ENCODE peak calls at places on chromosomes 16 and 17, in eight cellular contexts. One of them, this sample, is unnamed.

GRCh38 chr17:69869667-69870066 is 205.4 kb upstream of the KCNJ16 start:
- DNase-seq in GM13976: peak
- DNase-seq in fibroblast of pulmonary artery: no peak
- DNase-seq in BE2C: no peak
- DNase-seq in activated CD8-positive, alpha-beta T cell treated with anti-CD3 and anti-CD28 coated beads for 36 hours: no peak
- DNase-seq in thoracic aorta: no peak
- DNase-seq in GM13977: peak
- DNase-seq in psoas muscle: no peak
- DNase-seq in this sample: peak

GRCh38 chr16:3112058-3112880 is at the start of gene ZNF205:
- DNase-seq in GM13976: no peak
- DNase-seq in fibroblast of pulmonary artery: peak
- DNase-seq in BE2C: peak
- DNase-seq in activated CD8-positive, alpha-beta T cell treated with anti-CD3 and anti-CD28 coated beads for 36 hours: no peak
- DNase-seq in thoracic aorta: no peak
- DNase-seq in GM13977: no peak
- DNase-seq in psoas muscle: peak
- DNase-seq in this sample: no peak

GRCh38 chr17:80658821-80659220 is 114.2 kb downstream of the RPTOR start:
- DNase-seq in GM13976: no peak
- DNase-seq in fibroblast of pulmonary artery: no peak
- DNase-seq in BE2C: no peak
- DNase-seq in activated CD8-positive, alpha-beta T cell treated with anti-CD3 and anti-CD28 coated beads for 36 hours: no peak
- DNase-seq in thoracic aorta: no peak
- DNase-seq in GM13977: no peak
- DNase-seq in psoas muscle: no peak
- DNase-seq in this sample: no peak

GRCh38 chr16:86222541-86222940 is 287.8 kb upstream of the FOXF1 start:
- DNase-seq in GM13976: no peak
- DNase-seq in fibroblast of pulmonary artery: peak
- DNase-seq in BE2C: no peak
- DNase-seq in activated CD8-positive, alpha-beta T cell treated with anti-CD3 and anti-CD28 coated beads for 36 hours: no peak
- DNase-seq in thoracic aorta: no peak
- DNase-seq in GM13977: no peak
- DNase-seq in psoas muscle: no peak
- DNase-seq in this sample: no peak

GRCh38 chr17:46950997-46951621 is 27.9 kb downstream of the RPRML start:
- DNase-seq in GM13976: no peak
- DNase-seq in fibroblast of pulmonary artery: no peak
- DNase-seq in BE2C: peak
- DNase-seq in activated CD8-positive, alpha-beta T cell treated with anti-CD3 and anti-CD28 coated beads for 36 hours: no peak
- DNase-seq in thoracic aorta: no peak
- DNase-seq in GM13977: no peak
- DNase-seq in psoas muscle: no peak
- DNase-seq in this sample: no peak

GRCh38 chr16:81558444-81559175 is 114.0 kb downstream of the CMIP start:
- DNase-seq in GM13976: no peak
- DNase-seq in fibroblast of pulmonary artery: no peak
- DNase-seq in BE2C: no peak
- DNase-seq in activated CD8-positive, alpha-beta T cell treated with anti-CD3 and anti-CD28 coated beads for 36 hours: no peak
- DNase-seq in thoracic aorta: no peak
- DNase-seq in GM13977: no peak
- DNase-seq in psoas muscle: no peak
- DNase-seq in this sample: no peak

GRCh38 chr16:15653227-15653626 is 3.2 kb downstream of the NDE1 start:
- DNase-seq in GM13976: no peak
- DNase-seq in fibroblast of pulmonary artery: peak
- DNase-seq in BE2C: no peak
- DNase-seq in activated CD8-positive, alpha-beta T cell treated with anti-CD3 and anti-CD28 coated beads for 36 hours: no peak
- DNase-seq in thoracic aorta: no peak
- DNase-seq in GM13977: no peak
- DNase-seq in psoas muscle: no peak
- DNase-seq in this sample: no peak

GRCh38 chr16:51228097-51228659 is 77.1 kb upstream of the SALL1 start:
- DNase-seq in GM13976: no peak
- DNase-seq in fibroblast of pulmonary artery: no peak
- DNase-seq in BE2C: no peak
- DNase-seq in activated CD8-positive, alpha-beta T cell treated with anti-CD3 and anti-CD28 coated beads for 36 hours: no peak
- DNase-seq in thoracic aorta: no peak
- DNase-seq in GM13977: no peak
- DNase-seq in psoas muscle: no peak
- DNase-seq in this sample: no peak

GRCh38 chr17:40903129-40903847 is 18.2 kb upstream of the KRT20 start:
- DNase-seq in GM13976: peak
- DNase-seq in fibroblast of pulmonary artery: peak
- DNase-seq in BE2C: no peak
- DNase-seq in activated CD8-positive, alpha-beta T cell treated with anti-CD3 and anti-CD28 coated beads for 36 hours: peak
- DNase-seq in thoracic aorta: no peak
- DNase-seq in GM13977: peak
- DNase-seq in psoas muscle: no peak
- DNase-seq in this sample: peak

GRCh38 chr17:57665128-57665527 is 80.0 kb downstream of the CCDC182 start:
- DNase-seq in GM13976: no peak
- DNase-seq in fibroblast of pulmonary artery: no peak
- DNase-seq in BE2C: peak
- DNase-seq in activated CD8-positive, alpha-beta T cell treated with anti-CD3 and anti-CD28 coated beads for 36 hours: no peak
- DNase-seq in thoracic aorta: no peak
- DNase-seq in GM13977: no peak
- DNase-seq in psoas muscle: no peak
- DNase-seq in this sample: no peak

GRCh38 chr17:27991594-27991993 is 50.9 kb upstream of the NLK start:
- DNase-seq in GM13976: no peak
- DNase-seq in fibroblast of pulmonary artery: no peak
- DNase-seq in BE2C: no peak
- DNase-seq in activated CD8-positive, alpha-beta T cell treated with anti-CD3 and anti-CD28 coated beads for 36 hours: no peak
- DNase-seq in thoracic aorta: no peak
- DNase-seq in GM13977: no peak
- DNase-seq in psoas muscle: no peak
- DNase-seq in this sample: no peak

GRCh38 chr17:80270836-80271235 is 10.2 kb downstream of the RNF213 start:
- DNase-seq in GM13976: no peak
- DNase-seq in fibroblast of pulmonary artery: peak
- DNase-seq in BE2C: peak
- DNase-seq in activated CD8-positive, alpha-beta T cell treated with anti-CD3 and anti-CD28 coated beads for 36 hours: peak
- DNase-seq in thoracic aorta: no peak
- DNase-seq in GM13977: peak
- DNase-seq in psoas muscle: no peak
- DNase-seq in this sample: no peak

GRCh38 chr16:67748791-67749282 is 29.7 kb upstream of the GFOD2 start:
- DNase-seq in GM13976: no peak
- DNase-seq in fibroblast of pulmonary artery: no peak
- DNase-seq in BE2C: no peak
- DNase-seq in activated CD8-positive, alpha-beta T cell treated with anti-CD3 and anti-CD28 coated beads for 36 hours: no peak
- DNase-seq in thoracic aorta: no peak
- DNase-seq in GM13977: no peak
- DNase-seq in psoas muscle: no peak
- DNase-seq in this sample: no peak

GRCh38 chr16:730666-731509 is 4.0 kb downstream of the HAGHL start:
- DNase-seq in GM13976: no peak
- DNase-seq in fibroblast of pulmonary artery: no peak
- DNase-seq in BE2C: no peak
- DNase-seq in activated CD8-positive, alpha-beta T cell treated with anti-CD3 and anti-CD28 coated beads for 36 hours: peak
- DNase-seq in thoracic aorta: no peak
- DNase-seq in GM13977: no peak
- DNase-seq in psoas muscle: no peak
- DNase-seq in this sample: no peak

GRCh38 chr17:4945176-4945943 is 3.0 kb downstream of the PFN1 start:
- DNase-seq in GM13976: peak
- DNase-seq in fibroblast of pulmonary artery: peak
- DNase-seq in BE2C: peak
- DNase-seq in activated CD8-positive, alpha-beta T cell treated with anti-CD3 and anti-CD28 coated beads for 36 hours: peak
- DNase-seq in thoracic aorta: no peak
- DNase-seq in GM13977: peak
- DNase-seq in psoas muscle: peak
- DNase-seq in this sample: peak

GRCh38 chr16:29876578-29877249 is 13.7 kb upstream of the CDIPT start:
- DNase-seq in GM13976: peak
- DNase-seq in fibroblast of pulmonary artery: no peak
- DNase-seq in BE2C: no peak
- DNase-seq in activated CD8-positive, alpha-beta T cell treated with anti-CD3 and anti-CD28 coated beads for 36 hours: peak
- DNase-seq in thoracic aorta: no peak
- DNase-seq in GM13977: no peak
- DNase-seq in psoas muscle: no peak
- DNase-seq in this sample: peak

GRCh38 chr16:80144191-80144590 is 396.6 kb upstream of the DYNLRB2 start:
- DNase-seq in GM13976: peak
- DNase-seq in fibroblast of pulmonary artery: no peak
- DNase-seq in BE2C: no peak
- DNase-seq in activated CD8-positive, alpha-beta T cell treated with anti-CD3 and anti-CD28 coated beads for 36 hours: no peak
- DNase-seq in thoracic aorta: no peak
- DNase-seq in GM13977: peak
- DNase-seq in psoas muscle: no peak
- DNase-seq in this sample: peak

GRCh38 chr16:89395150-89396142 is 94.9 kb downstream of the ANKRD11 start:
- DNase-seq in GM13976: no peak
- DNase-seq in fibroblast of pulmonary artery: peak
- DNase-seq in BE2C: peak
- DNase-seq in activated CD8-positive, alpha-beta T cell treated with anti-CD3 and anti-CD28 coated beads for 36 hours: no peak
- DNase-seq in thoracic aorta: peak
- DNase-seq in GM13977: no peak
- DNase-seq in psoas muscle: peak
- DNase-seq in this sample: no peak

GRCh38 chr16:29664133-29664912 is 1.3 kb downstream of the SPN start:
- DNase-seq in GM13976: peak
- DNase-seq in fibroblast of pulmonary artery: no peak
- DNase-seq in BE2C: no peak
- DNase-seq in activated CD8-positive, alpha-beta T cell treated with anti-CD3 and anti-CD28 coated beads for 36 hours: peak
- DNase-seq in thoracic aorta: no peak
- DNase-seq in GM13977: peak
- DNase-seq in psoas muscle: no peak
- DNase-seq in this sample: peak

GRCh38 chr17:19780846-19781245 is 32.7 kb upstream of the ALDH3A1 start:
- DNase-seq in GM13976: no peak
- DNase-seq in fibroblast of pulmonary artery: no peak
- DNase-seq in BE2C: no peak
- DNase-seq in activated CD8-positive, alpha-beta T cell treated with anti-CD3 and anti-CD28 coated beads for 36 hours: no peak
- DNase-seq in thoracic aorta: no peak
- DNase-seq in GM13977: no peak
- DNase-seq in psoas muscle: no peak
- DNase-seq in this sample: no peak

GRCh38 chr17:20085283-20085875 is 76.2 kb downstream of the SPECC1 start:
- DNase-seq in GM13976: no peak
- DNase-seq in fibroblast of pulmonary artery: no peak
- DNase-seq in BE2C: no peak
- DNase-seq in activated CD8-positive, alpha-beta T cell treated with anti-CD3 and anti-CD28 coated beads for 36 hours: no peak
- DNase-seq in thoracic aorta: no peak
- DNase-seq in GM13977: no peak
- DNase-seq in psoas muscle: no peak
- DNase-seq in this sample: no peak

GRCh38 chr17:39164675-39165143 is 1.3 kb downstream of the ARL5C start:
- DNase-seq in GM13976: peak
- DNase-seq in fibroblast of pulmonary artery: peak
- DNase-seq in BE2C: peak
- DNase-seq in activated CD8-positive, alpha-beta T cell treated with anti-CD3 and anti-CD28 coated beads for 36 hours: peak
- DNase-seq in thoracic aorta: peak
- DNase-seq in GM13977: peak
- DNase-seq in psoas muscle: peak
- DNase-seq in this sample: peak
- TF ChIP-seq CTCF in GM13976: peak
- TF ChIP-seq CTCF in fibroblast of pulmonary artery: peak
- TF ChIP-seq CTCF in BE2C: peak
- TF ChIP-seq CTCF in activated CD8-positive, alpha-beta T cell treated with anti-CD3 and anti-CD28 coated beads for 36 hours: peak
- TF ChIP-seq CTCF in thoracic aorta: peak
- TF ChIP-seq CTCF in GM13977: peak
- TF ChIP-seq CTCF in psoas muscle: peak
- TF ChIP-seq CTCF in this sample: peak

DNA sequence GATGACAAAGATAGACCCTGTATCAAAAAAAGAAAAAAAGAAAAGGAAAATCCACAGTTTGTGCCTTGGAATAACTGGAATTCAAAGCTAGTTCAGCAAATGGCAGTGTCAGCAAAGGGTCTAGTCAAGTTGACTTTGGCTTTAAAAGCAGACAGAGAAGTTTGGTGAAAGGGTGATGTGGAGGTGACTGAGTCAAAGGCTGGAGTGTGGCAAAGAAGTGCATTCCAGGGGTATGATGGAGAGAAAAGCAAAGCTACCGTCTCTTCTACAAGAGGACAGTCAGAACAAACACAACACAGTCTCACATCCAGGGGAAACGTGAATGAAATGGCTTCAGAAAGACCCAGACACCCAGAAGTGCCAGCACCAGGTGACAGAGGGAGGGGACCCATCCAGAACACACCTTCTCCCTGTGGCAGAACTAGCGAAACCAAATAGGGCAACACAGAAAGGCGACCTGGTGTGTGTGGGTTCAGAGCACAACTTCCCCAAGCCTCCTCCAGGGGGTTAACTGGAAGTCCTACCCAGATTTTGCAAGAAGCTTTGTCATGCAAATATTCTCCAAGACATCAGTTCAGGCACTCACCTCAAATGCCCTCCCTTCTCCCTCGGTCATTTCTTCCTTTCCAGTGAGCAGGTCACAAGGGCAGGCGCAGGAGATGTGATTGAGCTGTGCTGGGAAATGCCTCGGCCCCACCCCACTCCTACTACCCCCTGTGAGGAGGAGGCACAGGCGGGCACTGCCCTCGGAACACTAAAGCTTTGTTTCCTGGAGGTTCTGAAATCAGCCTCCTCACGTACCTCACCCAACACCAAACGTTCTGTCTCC is 481.9 kb downstream of the SOX9 start:
- DNase-seq in GM13976: no peak
- DNase-seq in fibroblast of pulmonary artery: peak
- DNase-seq in BE2C: no peak
- DNase-seq in activated CD8-positive, alpha-beta T cell treated with anti-CD3 and anti-CD28 coated beads for 36 hours: no peak
- DNase-seq in thoracic aorta: no peak
- DNase-seq in GM13977: no peak
- DNase-seq in psoas muscle: no peak
- DNase-seq in this sample: no peak
- TF ChIP-seq CTCF in GM13976: no peak
- TF ChIP-seq CTCF in fibroblast of pulmonary artery: peak
- TF ChIP-seq CTCF in BE2C: peak
- TF ChIP-seq CTCF in activated CD8-positive, alpha-beta T cell treated with anti-CD3 and anti-CD28 coated beads for 36 hours: no peak
- TF ChIP-seq CTCF in thoracic aorta: no peak
- TF ChIP-seq CTCF in GM13977: no peak
- TF ChIP-seq CTCF in psoas muscle: no peak
- TF ChIP-seq CTCF in this sample: no peak

DNA sequence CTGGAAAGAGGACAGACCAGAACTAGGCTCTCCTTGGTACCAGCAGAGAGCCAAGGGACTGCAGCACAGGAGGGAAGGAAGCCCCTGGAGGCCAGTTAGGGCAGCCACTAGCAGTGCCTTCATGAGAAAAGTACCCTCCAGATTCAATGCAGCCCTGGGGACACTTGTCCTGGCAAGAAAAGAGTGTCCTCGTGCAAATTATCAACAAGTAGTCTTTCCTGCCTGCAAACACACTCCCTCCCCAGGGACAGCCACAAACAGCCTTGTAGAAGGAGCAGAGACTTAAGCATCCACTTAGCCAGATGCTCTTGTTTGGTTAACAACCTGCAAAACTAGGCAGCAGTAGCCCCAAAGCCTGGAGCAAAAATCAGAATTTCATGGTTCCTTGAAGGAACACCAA is 24.3 kb downstream of the CENPV start:
- DNase-seq in GM13976: peak
- DNase-seq in fibroblast of pulmonary artery: peak
- DNase-seq in BE2C: no peak
- DNase-seq in activated CD8-positive, alpha-beta T cell treated with anti-CD3 and anti-CD28 coated beads for 36 hours: no peak
- DNase-seq in thoracic aorta: no peak
- DNase-seq in GM13977: no peak
- DNase-seq in psoas muscle: no peak
- DNase-seq in this sample: no peak
- TF ChIP-seq CTCF in GM13976: no peak
- TF ChIP-seq CTCF in fibroblast of pulmonary artery: peak
- TF ChIP-seq CTCF in BE2C: peak
- TF ChIP-seq CTCF in activated CD8-positive, alpha-beta T cell treated with anti-CD3 and anti-CD28 coated beads for 36 hours: no peak
- TF ChIP-seq CTCF in thoracic aorta: no peak
- TF ChIP-seq CTCF in GM13977: no peak
- TF ChIP-seq CTCF in psoas muscle: no peak
- TF ChIP-seq CTCF in this sample: no peak

GRCh38 chr16:52573365-52574104 is 26.6 kb upstream of the TOX3 start:
- DNase-seq in GM13976: no peak
- DNase-seq in fibroblast of pulmonary artery: no peak
- DNase-seq in BE2C: no peak
- DNase-seq in activated CD8-positive, alpha-beta T cell treated with anti-CD3 and anti-CD28 coated beads for 36 hours: no peak
- DNase-seq in thoracic aorta: no peak
- DNase-seq in GM13977: no peak
- DNase-seq in psoas muscle: no peak
- DNase-seq in this sample: peak
- TF ChIP-seq CTCF in GM13976: no peak
- TF ChIP-seq CTCF in fibroblast of pulmonary artery: no peak
- TF ChIP-seq CTCF in BE2C: no peak
- TF ChIP-seq CTCF in activated CD8-positive, alpha-beta T cell treated with anti-CD3 and anti-CD28 coated beads for 36 hours: no peak
- TF ChIP-seq CTCF in thoracic aorta: no peak
- TF ChIP-seq CTCF in GM13977: no peak
- TF ChIP-seq CTCF in psoas muscle: no peak
- TF ChIP-seq CTCF in this sample: no peak

This sample was measured in GM10248.